ENCODE peak calls at places on chromosomes 5 and 9, in four cellular contexts. G is GM12865; I is kidney epithelial cell; U is CD4-positive, alpha-beta T cell. J is an unnamed sample.

GRCh38 chr9:122158202-122158601 is 1.4 kb downstream of the NDUFA8 start:
- DNase-seq in G (peak), I (no peak), U (peak), J (peak)

GRCh38 chr9:91200692-91201336 is 160.9 kb downstream of the AUH start:
- DNase-seq in G (no peak), I (no peak), U (no peak), J (no peak)

GRCh38 chr5:107736608-107737007 is 65.9 kb upstream of the EFNA5 start:
- DNase-seq in G (no peak), I (no peak), U (no peak), J (no peak)

GRCh38 chr9:32589083-32589713 is 16.2 kb upstream of the NDUFB6 start:
- DNase-seq in G (peak), I (peak), U (no peak), J (no peak)

GRCh38 chr5:204966-205670 is 12.8 kb downstream of the CCDC127 start:
- DNase-seq in G (no peak), I (no peak), U (no peak), J (no peak)

GRCh38 chr5:994821-995220 is 13.8 kb upstream of the NKD2 start:
- DNase-seq in G (no peak), I (no peak), U (no peak), J (no peak)

GRCh38 chr5:176401281-176402205 is 13.0 kb downstream of the HIGD2A start:
- DNase-seq in G (no peak), I (no peak), U (no peak), J (no peak)

GRCh38 chr9:4686112-4686511 is 6.7 kb downstream of the CDC37L1 start:
- DNase-seq in G (no peak), I (no peak), U (no peak), J (no peak)

GRCh38 chr9:133526721-133527321 is 2.1 kb upstream of the MYMK start:
- DNase-seq in G (no peak), I (no peak), U (no peak), J (peak)

GRCh38 chr5:143955140-143955539 is 143.2 kb downstream of the HMHB1 start:
- DNase-seq in G (no peak), I (no peak), U (no peak), J (no peak)

GRCh38 chr9:7479300-7479699 is 320.3 kb downstream of the DMAC1 start:
- DNase-seq in G (no peak), I (no peak), U (no peak), J (no peak)

GRCh38 chr5:156274455-156274854 is 52.5 kb upstream of the SGCD start:
- DNase-seq in G (no peak), I (no peak), U (no peak), J (no peak)

GRCh38 chr9:89527084-89527483 is 29.2 kb upstream of the SEMA4D start:
- DNase-seq in G (no peak), I (no peak), U (no peak), J (no peak)

GRCh38 chr5:98602534-98603112 is 170.8 kb upstream of the RGMB start:
- DNase-seq in G (no peak), I (no peak), U (no peak), J (no peak)

GRCh38 chr5:138962619-138963370 is 87.7 kb upstream of the LRRTM2 start:
- DNase-seq in G (no peak), I (no peak), U (no peak), J (no peak)

GRCh38 chr9:122468735-122469134 is 9.0 kb downstream of the OR1J1 start:
- DNase-seq in G (no peak), I (no peak), U (no peak), J (no peak)

GRCh38 chr5:67233075-67233474 is 36.5 kb upstream of the CD180 start:
- DNase-seq in G (no peak), I (no peak), U (no peak), J (no peak)

GRCh38 chr9:136531904-136532798 is 13.7 kb downstream of the NOTCH1 start:
- DNase-seq in G (no peak), I (no peak), U (no peak), J (peak)

GRCh38 chr5:37400501-37400900 is 21.4 kb downstream of the WDR70 start:
- DNase-seq in G (no peak), I (no peak), U (no peak), J (no peak)

GRCh38 chr9:136045595-136046554 is 49.2 kb downstream of the NACC2 start:
- DNase-seq in G (no peak), I (no peak), U (no peak), J (no peak)

GRCh38 chr5:136425914-136426313 is 60.6 kb upstream of the TRPC7 start:
- DNase-seq in G (no peak), I (no peak), U (no peak), J (no peak)

GRCh38 chr9:94950733-94951590 is 224.5 kb downstream of the AOPEP start:
- DNase-seq in G (no peak), I (no peak), U (no peak), J (peak)

GRCh38 chr5:142915840-142916424 is 145.8 kb downstream of the ARHGAP26 start:
- DNase-seq in G (peak), I (no peak), U (no peak), J (peak)

GRCh38 chr9:36551129-36551528 is 21.6 kb upstream of the MELK start:
- DNase-seq in G (no peak), I (no peak), U (no peak), J (no peak)

GRCh38 chr5:5178121-5178520 is 38.0 kb downstream of the ADAMTS16 start:
- DNase-seq in G (no peak), I (peak), U (no peak), J (no peak)

GRCh38 chr5:168162464-168162863 is 129.0 kb upstream of the WWC1 start:
- DNase-seq in G (no peak), I (no peak), U (no peak), J (no peak)

GRCh38 chr9:113215142-113215541 is 5.9 kb downstream of the FKBP15 start:
- DNase-seq in G (peak), I (no peak), U (no peak), J (no peak)

GRCh38 chr9:38662763-38663593 is 42.6 kb upstream of the ANKRD18A start:
- DNase-seq in G (no peak), I (no peak), U (no peak), J (no peak)

GRCh38 chr5:129460121-129460950 is at the start of gene ADAMTS19:
- DNase-seq in G (no peak), I (no peak), U (no peak), J (peak)

GRCh38 chr9:130320697-130321080 is 55.1 kb downstream of the HMCN2 start:
- DNase-seq in G (no peak), I (no peak), U (no peak), J (no peak)

GRCh38 chr9:125829743-125830142 is 82.6 kb downstream of the PBX3 start:
- DNase-seq in G (peak), I (no peak), U (peak), J (peak)

GRCh38 chr5:142378737-142379365 is 54.0 kb upstream of the SPRY4 start:
- DNase-seq in G (peak), I (no peak), U (no peak), J (no peak)

GRCh38 chr5:73494716-73495115 is 3.5 kb upstream of the BTF3 start:
- DNase-seq in G (no peak), I (no peak), U (no peak), J (no peak)

GRCh38 chr9:98429613-98430012 is 174.2 kb upstream of the TBC1D2 start:
- DNase-seq in G (no peak), I (peak), U (no peak), J (no peak)

GRCh38 chr5:87653242-87653641 is 240.5 kb upstream of the CCNH start:
- DNase-seq in G (no peak), I (no peak), U (no peak), J (no peak)

DNA sequence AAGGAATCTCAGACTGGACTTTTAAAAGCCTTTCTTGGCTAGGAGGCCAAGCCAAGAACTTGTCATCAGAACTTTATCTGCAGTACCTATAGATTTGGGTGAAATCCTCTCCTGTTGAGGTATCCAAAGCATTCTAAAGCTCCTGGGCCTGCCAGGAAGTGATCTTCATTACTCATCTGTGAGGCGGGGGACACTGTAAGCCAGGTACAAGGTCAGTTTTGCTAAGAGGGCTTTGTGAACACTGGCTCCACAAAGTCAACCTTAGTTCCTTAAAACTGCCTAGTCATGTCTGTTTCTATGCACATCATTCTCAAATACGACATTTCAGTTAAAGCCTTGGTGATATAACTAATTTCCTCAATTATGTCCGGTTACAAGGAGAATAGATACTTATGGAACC is 236.7 kb downstream of the PIK3R1 start:
- DNase-seq in G (no peak), I (no peak), U (no peak), J (no peak)
- TF ChIP-seq CTCF in G (no peak), I (no peak), U (no peak), J (no peak)

GRCh38 chr5:171388816-171389168 is 1.1 kb downstream of the NPM1 start:
- DNase-seq in G (peak), I (no peak), U (no peak), J (peak)
- TF ChIP-seq CTCF in G (no peak), I (no peak), U (no peak), J (no peak)

GRCh38 chr9:127828262-127829031 is 25.8 kb downstream of the FPGS start:
- DNase-seq in G (no peak), I (no peak), U (no peak), J (no peak)
- TF ChIP-seq CTCF in G (no peak), I (no peak), U (no peak), J (no peak)

GRCh38 chr5:6632324-6632930 is 417 bp downstream of the NSUN2 start:
- DNase-seq in G (no peak), I (no peak), U (no peak), J (peak)
- TF ChIP-seq CTCF in G (no peak), I (no peak), U (no peak), J (no peak)

GRCh38 chr5:36041537-36041845 is 25.2 kb downstream of the UGT3A2 start:
- DNase-seq in G (no peak), I (no peak), U (no peak), J (no peak)
- TF ChIP-seq CTCF in G (no peak), I (no peak), U (no peak), J (no peak)